ENCODE peak calls at places on chromosome 16, in four cellular contexts. W, X, G and F are unnamed samples.

GRCh38 chr16:71258371-71258770 is 27.8 kb upstream of the HYDIN start:
- DNase-seq in W (no peak), X (no peak), G (no peak), F (no peak)

GRCh38 chr16:28311913-28312312 is 19.6 kb downstream of the SBK1 start:
- DNase-seq in W (no peak), X (no peak), G (no peak), F (no peak)

GRCh38 chr16:76197925-76198324 is 79.3 kb upstream of the CNTNAP4 start:
- DNase-seq in W (no peak), X (no peak), G (no peak), F (no peak)

GRCh38 chr16:22739077-22739476 is 74.9 kb upstream of the HS3ST2 start:
- DNase-seq in W (no peak), X (no peak), G (no peak), F (no peak)

GRCh38 chr16:11211977-11212818 is 43.8 kb downstream of the SOCS1 start:
- DNase-seq in W (peak), X (no peak), G (no peak), F (no peak)

GRCh38 chr16:74320707-74321106 is 24.1 kb downstream of the PSMD7 start:
- DNase-seq in W (no peak), X (no peak), G (no peak), F (no peak)

GRCh38 chr16:22054847-22055590 is 37.3 kb upstream of the VWA3A start:
- DNase-seq in W (no peak), X (no peak), G (no peak), F (no peak)

GRCh38 chr16:29738514-29738913 is 7.3 kb downstream of the C16orf54 start:
- DNase-seq in W (no peak), X (no peak), G (no peak), F (no peak)

GRCh38 chr16:21159281-21159951 is 942 bp downstream of the LDAF1 start:
- DNase-seq in W (peak), X (peak), G (no peak), F (peak)

GRCh38 chr16:12690024-12690423 is 113.7 kb downstream of the CPPED1 start:
- DNase-seq in W (no peak), X (no peak), G (no peak), F (no peak)

GRCh38 chr16:2432286-2432685 is 3.0 kb downstream of the CCNF start:
- DNase-seq in W (peak), X (no peak), G (no peak), F (no peak)

GRCh38 chr16:26642047-26642664 is 424.6 kb upstream of the C16orf82 start:
- DNase-seq in W (no peak), X (no peak), G (no peak), F (no peak)

GRCh38 chr16:77675464-77676324 is 46.6 kb upstream of the NUDT7 start:
- DNase-seq in W (peak), X (peak), G (peak), F (peak)

GRCh38 chr16:64345142-64345541 is 776.7 kb downstream of the CDH11 start:
- DNase-seq in W (no peak), X (no peak), G (no peak), F (no peak)

GRCh38 chr16:1990336-1991134 is 765 bp downstream of the SYNGR3 start:
- DNase-seq in W (peak), X (no peak), G (no peak), F (no peak)

GRCh38 chr16:49352923-49353322 is 20.7 kb upstream of the C16orf78 start:
- DNase-seq in W (no peak), X (peak), G (no peak), F (no peak)

GRCh38 chr16:48373258-48374050 is 11.8 kb downstream of the SIAH1 start:
- DNase-seq in W (no peak), X (no peak), G (no peak), F (no peak)

GRCh38 chr16:3170440-3171180 is 17.4 kb upstream of the OR1F1 start:
- DNase-seq in W (no peak), X (peak), G (no peak), F (no peak)

GRCh38 chr16:75209944-75210343 is 3.0 kb upstream of the CTRB2 start:
- DNase-seq in W (peak), X (no peak), G (no peak), F (no peak)

GRCh38 chr16:57630931-57631845 is 2.8 kb downstream of the ADGRG1 start:
- DNase-seq in W (no peak), X (no peak), G (no peak), F (no peak)
- H3K4me3 ChIP-seq in W (no peak), X (peak), G (no peak), F (no peak)

GRCh38 chr16:30923554-30924085 is at the start of gene FBXL19:
- DNase-seq in W (no peak), X (no peak), G (no peak), F (peak)
- H2BK12ac ChIP-seq in W (no peak), X (peak), G (peak), F (no peak)

DNA sequence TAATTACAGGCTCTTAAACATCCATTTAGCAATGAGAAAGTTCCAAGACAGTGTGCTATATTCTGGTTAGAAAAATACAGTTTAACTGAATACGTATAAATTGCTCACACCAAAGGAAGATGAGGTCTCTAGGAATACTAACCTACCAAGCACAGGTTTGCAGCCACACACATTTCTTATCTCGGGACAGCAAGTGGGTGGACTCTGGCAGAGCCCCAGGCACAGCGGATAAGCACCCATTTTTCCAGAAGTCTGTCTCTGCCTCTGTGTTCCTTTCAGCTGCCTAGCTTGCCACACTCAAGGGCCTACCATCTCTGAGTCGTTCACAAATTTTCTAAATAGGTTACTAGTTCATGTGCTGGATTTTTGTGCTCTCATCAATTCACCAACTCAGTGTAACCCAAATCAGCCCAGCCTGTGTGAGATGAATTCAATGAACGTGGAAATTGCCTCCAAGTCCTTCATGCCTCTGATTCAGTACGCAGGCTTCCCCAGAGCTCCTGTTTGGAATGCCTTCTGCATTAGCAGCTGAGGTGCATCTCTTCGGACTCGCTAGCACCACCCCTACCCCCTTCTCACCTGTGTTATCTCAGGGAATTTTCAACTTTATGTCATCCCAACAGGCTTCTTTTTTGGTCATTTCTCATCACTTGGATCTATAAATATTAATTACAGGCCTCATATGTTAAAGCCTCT is 581.0 kb upstream of the CDH11 start:
- DNase-seq in W (peak), X (no peak), G (no peak), F (no peak)
- H2AFZ ChIP-seq in W (no peak), X (no peak), G (peak), F (no peak)

GRCh38 chr16:85731179-85731578 is 19.7 kb downstream of the C16orf74 start:
- DNase-seq in W (no peak), X (no peak), G (no peak), F (no peak)

GRCh38 chr16:85733155-85733838 is 17.6 kb downstream of the C16orf74 start:
- DNase-seq in W (peak), X (peak), G (no peak), F (no peak)

GRCh38 chr16:85728879-85729278 is 22.0 kb downstream of the C16orf74 start:
- DNase-seq in W (no peak), X (no peak), G (no peak), F (no peak)

GRCh38 chr16:85729907-85730465 is 20.9 kb downstream of the C16orf74 start:
- DNase-seq in W (no peak), X (no peak), G (no peak), F (no peak)

GRCh38 chr16:85729452-85729851 is 21.4 kb downstream of the C16orf74 start:
- DNase-seq in W (no peak), X (no peak), G (no peak), F (no peak)
- H3K4me3 ChIP-seq in W (no peak), X (no peak), G (no peak), F (no peak)

GRCh38 chr16:15972046-15972868 is 22.8 kb downstream of the ABCC1 start:
- DNase-seq in W (peak), X (peak), G (no peak), F (no peak)
- H2BK12ac ChIP-seq in W (no peak), X (peak), G (peak), F (no peak)

DNA sequence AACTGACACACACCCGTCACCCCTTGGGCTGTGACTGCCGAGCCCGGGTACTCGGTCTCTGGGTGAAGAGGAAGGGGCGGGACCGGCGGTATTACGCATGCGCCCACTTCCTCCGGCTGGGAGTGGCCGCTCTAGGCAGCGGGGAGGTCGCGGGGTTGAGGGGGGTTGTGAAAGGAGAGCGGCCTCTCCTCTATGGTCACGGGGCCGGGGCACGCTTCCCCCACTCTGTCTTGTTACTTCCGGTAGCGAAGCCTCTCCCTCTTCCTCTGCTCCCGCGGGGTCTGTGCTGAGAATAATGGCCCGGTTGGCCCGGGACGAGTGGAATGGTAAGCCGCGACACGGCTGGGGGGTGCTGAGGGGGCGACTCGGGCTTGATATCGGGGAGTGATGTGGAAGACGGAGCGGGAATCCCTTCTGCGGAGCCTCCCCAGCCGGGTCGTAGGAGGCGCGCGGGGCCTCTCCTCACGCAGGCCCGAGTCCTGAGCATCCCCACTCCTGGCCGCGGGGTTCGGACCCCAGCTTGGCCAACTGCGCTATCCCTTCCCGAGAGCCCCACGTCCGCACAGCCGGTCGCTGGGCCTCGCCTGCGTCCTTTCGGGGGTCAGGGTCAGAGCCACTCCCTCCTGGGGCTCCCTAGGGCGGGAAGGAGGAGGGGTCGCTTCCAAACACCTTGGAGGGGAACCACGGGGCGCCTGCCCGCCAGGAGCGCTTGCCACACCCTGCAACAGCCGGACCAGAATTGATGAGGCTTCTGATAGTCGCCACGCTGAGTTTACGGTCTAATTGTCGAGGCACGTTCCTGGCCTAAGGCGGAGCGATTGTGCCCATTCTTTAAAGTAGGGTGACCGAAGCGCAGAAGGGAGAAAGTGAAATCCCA is at the start of gene BFAR:
- DNase-seq in W (peak), X (peak), G (peak), F (peak)
- H2AFZ ChIP-seq in W (peak), X (no peak), G (no peak), F (peak)

GRCh38 chr16:58126451-58126968 is 2.7 kb downstream of the CFAP20 start:
- DNase-seq in W (no peak), X (no peak), G (no peak), F (no peak)

GRCh38 chr16:58127634-58128033 is 1.5 kb downstream of the CFAP20 start:
- DNase-seq in W (no peak), X (peak), G (no peak), F (no peak)

GRCh38 chr16:58125781-58126335 is 3.3 kb downstream of the CFAP20 start:
- DNase-seq in W (peak), X (peak), G (no peak), F (no peak)

GRCh38 chr16:58128181-58128631 is 975 bp downstream of the CFAP20 start:
- DNase-seq in W (no peak), X (no peak), G (no peak), F (no peak)

DNA sequence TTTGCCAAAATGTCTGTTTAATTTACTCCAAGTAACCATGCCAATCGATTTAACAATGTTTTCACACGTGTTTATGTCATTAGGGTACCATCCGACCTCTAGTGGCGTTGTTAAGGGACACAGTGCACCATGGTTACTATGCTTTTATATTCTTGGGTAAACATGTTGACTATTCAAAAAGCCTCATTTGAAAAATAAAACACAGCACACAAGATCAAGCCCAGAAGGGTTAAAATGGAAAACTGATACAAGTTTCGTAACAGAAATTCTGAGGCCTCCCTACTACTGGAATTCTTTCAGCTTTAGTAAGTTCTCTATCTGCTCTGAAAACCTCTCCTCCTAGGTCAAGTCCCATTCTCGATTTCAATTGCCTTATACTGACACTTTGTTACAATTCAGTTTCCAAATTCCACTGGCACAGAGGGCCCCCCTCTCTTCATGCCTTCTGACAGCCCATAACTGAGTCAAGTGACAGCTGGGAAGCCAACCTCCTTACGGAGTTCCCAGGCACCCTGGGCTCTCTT is 2.1 kb downstream of the CFAP20 start:
- DNase-seq in W (peak), X (peak), G (no peak), F (no peak)
- H3K4me3 ChIP-seq in W (no peak), X (no peak), G (no peak), F (peak)

GRCh38 chr16:69942627-69943170 is 8.4 kb upstream of the CLEC18A start:
- DNase-seq in W (no peak), X (no peak), G (no peak), F (no peak)
- H2BK12ac ChIP-seq in W (no peak), X (no peak), G (peak), F (peak)

GRCh38 chr16:86730086-86730485 is 151.7 kb downstream of the FOXL1 start:
- DNase-seq in W (no peak), X (no peak), G (no peak), F (no peak)

GRCh38 chr16:86725401-86725800 is 147.1 kb downstream of the FOXL1 start:
- DNase-seq in W (no peak), X (no peak), G (no peak), F (no peak)

GRCh38 chr16:86726340-86726739 is 148.0 kb downstream of the FOXL1 start:
- DNase-seq in W (no peak), X (no peak), G (no peak), F (no peak)

GRCh38 chr16:86723699-86724098 is 145.3 kb downstream of the FOXL1 start:
- DNase-seq in W (no peak), X (no peak), G (no peak), F (no peak)

DNA sequence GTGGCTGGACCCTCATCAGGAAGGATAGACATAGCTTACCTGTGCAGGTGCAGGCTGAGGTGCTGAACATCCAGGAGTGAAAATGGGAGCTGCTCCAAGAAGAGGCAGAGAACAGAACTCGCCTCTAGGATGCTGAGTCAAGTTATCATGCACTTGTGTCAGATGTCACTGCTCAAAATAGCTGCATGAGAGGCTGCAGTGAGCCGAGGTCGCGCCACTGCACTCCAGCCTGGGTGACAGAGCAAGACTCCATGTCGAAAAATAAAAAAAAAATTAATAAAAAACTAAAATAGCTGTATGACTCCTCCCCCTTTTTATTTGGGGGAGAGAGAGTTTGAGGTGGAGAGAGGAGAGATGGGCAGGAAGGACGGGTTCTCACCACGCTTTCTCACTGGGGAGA is 148.8 kb downstream of the FOXL1 start:
- DNase-seq in W (no peak), X (no peak), G (no peak), F (no peak)
- H2AFZ ChIP-seq in W (no peak), X (no peak), G (no peak), F (no peak)